ENCODE peak calls at places on chromosomes 1 and 21, in four cellular contexts. L is K562, Y is uterus, G is endothelial cell of umbilical vein. B is an unnamed sample.

GRCh38 chr1:234139966-234140365 is 233.3 kb upstream of the COA6 start:
- DNase-seq in L (no peak), Y (no peak), G (peak; percentile 16), B (peak; percentile 33)

GRCh38 chr1:2231667-2232254 is 3.6 kb downstream of the SKI start:
- DNase-seq in L (peak; percentile 78), Y (peak; percentile 87), G (peak; percentile 90), B (no peak)

GRCh38 chr1:182674346-182675246 is 9.8 kb downstream of the RGS8 start:
- DNase-seq in L (no peak), Y (peak; percentile 19), G (no peak), B (no peak)

GRCh38 chr21:46187251-46187650 is 3.0 kb upstream of the SPATC1L start:
- DNase-seq in L (no peak), Y (no peak), G (no peak), B (no peak)

GRCh38 chr1:235675152-235675890 is 25.7 kb upstream of the GNG4 start:
- DNase-seq in L (no peak), Y (no peak), G (no peak), B (no peak)

GRCh38 chr1:24277420-24278169 is 41.6 kb upstream of the GRHL3 start:
- DNase-seq in L (no peak), Y (no peak), G (no peak), B (no peak)

GRCh38 chr1:36465731-36466369 is 1.7 kb upstream of the MRPS15 start:
- DNase-seq in L (no peak), Y (no peak), G (no peak), B (peak; percentile 37)

GRCh38 chr1:201656670-201657032 is 117.7 kb downstream of the NAV1 start:
- DNase-seq in L (no peak), Y (no peak), G (no peak), B (no peak)

GRCh38 chr1:65792671-65793358 is at the start of gene PDE4B:
- DNase-seq in L (no peak), Y (no peak), G (peak; percentile 22), B (no peak)

GRCh38 chr1:223727541-223727940 is 15.2 kb downstream of the CAPN2 start:
- DNase-seq in L (no peak), Y (no peak), G (no peak), B (no peak)

GRCh38 chr1:59204001-59204400 is 92.9 kb upstream of the FGGY start:
- DNase-seq in L (no peak), Y (no peak), G (peak; percentile 78), B (no peak)

GRCh38 chr1:223846668-223847007 is 891 bp upstream of the TP53BP2 start:
- DNase-seq in L (peak; percentile 45), Y (peak; percentile 42), G (no peak), B (no peak)

GRCh38 chr1:47191940-47192457 is 2.2 kb upstream of the PDZK1IP1 start:
- DNase-seq in L (no peak), Y (no peak), G (no peak), B (no peak)

GRCh38 chr1:221949996-221950395 is 208.1 kb upstream of the DUSP10 start:
- DNase-seq in L (no peak), Y (no peak), G (no peak), B (no peak)

GRCh38 chr1:233627376-233627775 is 13.5 kb downstream of the KCNK1 start:
- DNase-seq in L (no peak), Y (no peak), G (no peak), B (no peak)

GRCh38 chr1:221804303-221804702 is 62.4 kb upstream of the DUSP10 start:
- DNase-seq in L (no peak), Y (no peak), G (no peak), B (no peak)

GRCh38 chr1:156627313-156627880 is 8.2 kb downstream of the HAPLN2 start:
- DNase-seq in L (peak; percentile 53), Y (no peak), G (peak; percentile 57), B (no peak)

GRCh38 chr1:100719490-100719889 is at the start of gene VCAM1:
- DNase-seq in L (no peak), Y (no peak), G (peak; percentile 42), B (no peak)

GRCh38 chr1:20411196-20411980 is 74.6 kb downstream of the CAMK2N1 start:
- DNase-seq in L (no peak), Y (no peak), G (peak; percentile 47), B (peak; percentile 90)

GRCh38 chr1:21764615-21765423 is 18.1 kb downstream of the USP48 start:
- DNase-seq in L (peak; percentile 47), Y (no peak), G (peak; percentile 98), B (peak; percentile 53)

GRCh38 chr21:46183910-46184624 is at the start of gene SPATC1L:
- DNase-seq in L (peak; percentile 79), Y (peak; percentile 76), G (peak; percentile 86), B (peak; percentile 60)

GRCh38 chr1:233700338-233700737 is 86.4 kb downstream of the KCNK1 start:
- DNase-seq in L (no peak), Y (no peak), G (no peak), B (no peak)

GRCh38 chr1:183106746-183107145 is 79.3 kb upstream of the LAMC2 start:
- DNase-seq in L (no peak), Y (no peak), G (no peak), B (no peak)

GRCh38 chr1:32767641-32768040 is 49.5 kb downstream of the YARS1 start:
- DNase-seq in L (no peak), Y (no peak), G (peak; percentile 46), B (no peak)

DNA sequence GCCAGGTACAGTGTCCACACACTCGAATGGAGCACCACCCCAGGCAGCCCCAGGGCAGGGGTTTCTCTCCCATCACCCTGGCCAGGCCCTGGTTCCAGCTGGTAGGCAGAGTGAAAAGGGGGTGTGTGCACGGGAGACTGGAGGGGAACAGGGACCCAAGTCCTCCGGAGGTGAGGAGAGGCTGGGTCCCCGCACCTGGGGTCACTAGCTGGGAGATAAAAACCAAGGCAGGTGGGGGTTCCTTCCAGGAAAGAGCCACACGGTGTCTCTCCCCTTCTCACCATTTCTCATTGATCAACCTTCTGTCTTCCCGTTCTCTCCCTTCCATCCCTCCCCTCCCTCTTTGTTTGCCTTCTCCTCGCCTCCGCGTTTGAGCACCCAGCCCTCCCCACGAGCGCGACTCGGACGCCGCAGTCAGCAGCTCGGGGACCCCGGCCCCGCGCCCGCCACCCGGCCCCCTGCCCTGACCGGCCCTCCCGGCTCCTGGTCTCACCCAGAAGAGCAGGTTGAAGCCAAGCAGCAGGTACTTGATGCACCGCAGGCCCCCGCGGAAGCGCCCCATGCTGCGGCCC is 346 bp downstream of the TSPAN2 start:
- DNase-seq in L (no peak), Y (no peak), G (no peak), B (no peak)
- TF ChIP-seq POLR2A in L (no peak), Y (no peak), G (no peak), B (no peak)

GRCh38 chr1:27623327-27624212 is 11.4 kb downstream of the FGR start:
- DNase-seq in L (no peak), Y (no peak), G (no peak), B (no peak)
- TF ChIP-seq POLR2A in L (no peak), Y (no peak), G (no peak), B (no peak)

DNA sequence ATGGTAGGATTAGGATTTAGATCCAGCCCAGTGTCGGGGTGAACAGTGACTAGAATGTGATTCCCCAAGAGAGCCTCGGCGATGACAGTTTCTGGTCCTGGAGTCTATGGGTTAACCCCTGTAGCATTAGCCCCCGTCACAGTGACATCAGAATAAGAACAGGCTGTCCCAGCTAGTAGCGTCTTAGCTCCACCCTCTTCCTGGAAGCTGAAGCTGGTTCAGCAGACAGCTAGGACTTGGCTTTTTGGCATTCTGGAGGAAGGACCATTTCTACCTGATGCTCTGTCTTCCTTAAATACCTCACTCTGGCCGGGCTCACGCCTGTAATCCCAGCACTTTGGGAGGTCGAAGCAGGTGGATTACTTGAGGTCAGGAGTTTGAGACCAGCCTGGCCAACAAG is 5.0 kb downstream of the NDUFS2 start:
- DNase-seq in L (no peak), Y (peak; percentile 60), G (no peak), B (no peak)
- TF ChIP-seq POLR2A in L (no peak), Y (no peak), G (no peak), B (no peak)

GRCh38 chr1:145891587-145892485 is 6.2 kb upstream of the ANKRD35 start:
- DNase-seq in L (peak; percentile 86), Y (peak; percentile 95), G (peak; percentile 99), B (peak; percentile 88)
- TF ChIP-seq POLR2A in L (no peak), Y (peak; percentile 32), G (peak; percentile 71), B (peak; percentile 37)

DNA sequence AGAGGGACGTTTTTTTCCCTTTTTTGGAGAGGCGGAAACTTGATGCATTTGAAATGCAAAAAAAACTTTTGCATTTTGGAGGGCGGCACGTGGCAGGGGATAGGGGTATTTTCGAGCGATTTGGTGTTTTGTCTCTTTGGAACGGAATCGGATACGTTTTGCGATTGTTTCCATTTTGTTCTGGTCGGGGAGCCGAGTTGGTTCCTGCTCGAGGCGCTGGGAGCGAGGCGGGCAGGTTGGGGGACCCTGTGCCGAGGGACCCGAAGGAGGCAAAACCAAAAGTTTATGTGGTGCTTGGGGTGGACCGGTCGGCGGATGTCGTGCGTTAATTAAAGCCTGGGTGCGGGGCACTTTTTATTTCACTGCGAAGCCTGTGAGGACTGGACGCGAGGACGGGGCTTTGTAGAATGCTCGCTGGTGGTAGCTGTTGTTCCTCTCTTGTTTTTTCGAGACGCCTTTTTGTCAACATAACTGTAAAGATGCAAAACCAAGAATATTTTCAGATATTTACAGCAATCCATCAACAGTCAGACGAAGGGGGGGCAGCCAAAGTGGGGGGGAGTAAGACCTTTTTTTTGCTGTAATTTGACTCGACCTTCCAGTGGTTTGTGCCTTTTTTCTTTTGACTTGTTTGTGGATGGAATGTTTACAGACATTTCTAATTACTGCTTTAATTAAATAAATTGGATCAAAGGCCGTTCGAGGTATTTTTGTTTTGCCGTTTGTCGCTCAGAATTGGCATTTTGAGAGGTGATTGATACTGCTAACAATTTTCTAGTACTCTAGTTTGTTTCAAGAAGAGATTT is 1.0 kb downstream of the H3-3A start:
- DNase-seq in L (peak; percentile 34), Y (peak; percentile 51), G (peak; percentile 67), B (no peak)
- TF ChIP-seq POLR2A in L (no peak), Y (peak; percentile 41), G (no peak), B (no peak)

GRCh38 chr1:56081151-56081550 is 498.2 kb downstream of the PLPP3 start:
- DNase-seq in L (no peak), Y (peak; percentile 64), G (no peak), B (no peak)
- TF ChIP-seq POLR2A in L (no peak), Y (no peak), G (no peak), B (no peak)

GRCh38 chr1:35177237-35177786 is 15.6 kb downstream of the SFPQ start:
- DNase-seq in L (no peak), Y (no peak), G (no peak), B (no peak)
- TF ChIP-seq POLR2A in L (peak; percentile 40), Y (no peak), G (peak; percentile 20), B (no peak)

DNA sequence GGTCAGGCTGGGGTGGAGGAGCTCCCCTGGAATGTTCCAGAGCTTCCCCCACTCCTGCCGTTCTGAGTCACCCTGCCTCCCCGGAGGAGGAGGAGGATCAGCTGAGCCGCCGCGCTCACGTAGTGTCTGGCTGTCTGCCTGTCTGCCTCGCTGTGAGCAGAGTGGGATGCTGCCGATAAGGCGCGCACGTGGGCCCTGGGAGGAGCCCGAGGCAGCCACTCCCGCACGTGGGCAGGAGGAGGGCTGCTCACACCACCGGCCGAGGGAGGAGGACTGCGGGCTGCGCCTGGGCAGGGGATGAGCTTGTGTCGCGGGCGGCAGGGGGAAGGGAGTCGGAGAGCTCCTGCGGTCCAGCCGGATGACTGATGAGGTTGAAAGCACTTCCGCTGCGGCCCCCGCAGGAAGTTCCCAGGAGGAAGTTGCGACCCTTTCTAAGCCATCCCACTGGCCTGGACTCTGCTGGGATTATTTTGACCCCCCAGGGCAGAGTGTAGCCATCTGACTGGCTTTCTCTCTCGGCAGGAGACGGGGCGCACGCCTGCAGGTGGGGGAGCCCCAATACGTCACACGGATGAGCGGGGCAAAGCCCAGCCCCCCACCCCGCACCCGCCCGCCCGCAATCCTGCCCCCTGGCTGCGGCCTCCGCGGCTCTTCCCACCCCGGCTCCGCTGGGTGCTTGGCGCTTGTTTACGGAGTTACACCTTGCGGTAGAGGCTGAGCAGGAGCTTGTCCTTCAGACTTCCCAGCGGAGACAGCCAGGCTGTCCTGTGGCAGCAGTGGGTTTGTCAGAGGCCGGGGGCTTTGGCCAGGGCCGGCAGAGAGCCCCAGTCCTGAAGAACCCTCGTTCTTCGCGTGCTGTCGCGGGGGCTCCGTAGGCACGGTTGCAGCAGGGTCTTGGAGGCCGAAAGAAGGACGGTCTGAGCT is 9.8 kb downstream of the PDXK start:
- DNase-seq in L (peak; percentile 97), Y (peak; percentile 99), G (peak; percentile 91), B (peak; percentile 97)
- TF ChIP-seq POLR2A in L (peak; percentile 72), Y (peak; percentile 86), G (peak; percentile 80), B (peak; percentile 70)

B was measured in H54.